ENCODE peak calls at places on chromosomes 1 and 21, in six cellular contexts. A, G, H, N, Q and C are unnamed samples.

GRCh38 chr21:37717534-37717933 is 198.7 kb downstream of the KCNJ6 start:
- DNase-seq in A (no peak), G (no peak), H (peak), N (no peak), Q (peak), C (no peak)

GRCh38 chr1:41540886-41541591 is 56.6 kb upstream of the EDN2 start:
- DNase-seq in A (no peak), G (peak), H (peak), N (no peak), Q (no peak), C (no peak)

GRCh38 chr1:50633465-50633864 is 210.2 kb upstream of the DMRTA2 start:
- DNase-seq in A (no peak), G (no peak), H (no peak), N (no peak), Q (peak), C (no peak)

GRCh38 chr1:84619383-84620093 is 45.3 kb upstream of the CTBS start:
- DNase-seq in A (peak), G (peak), H (peak), N (no peak), Q (no peak), C (no peak)

GRCh38 chr1:245272676-245273075 is 117.9 kb downstream of the KIF26B start:
- DNase-seq in A (peak), G (no peak), H (no peak), N (no peak), Q (no peak), C (no peak)

GRCh38 chr1:68963353-68963752 is 466.5 kb upstream of the DEPDC1 start:
- DNase-seq in A (no peak), G (no peak), H (no peak), N (no peak), Q (no peak), C (no peak)

GRCh38 chr1:26360051-26360806 is 6.3 kb upstream of the CRYBG2 start:
- DNase-seq in A (no peak), G (no peak), H (no peak), N (no peak), Q (peak), C (no peak)

GRCh38 chr1:192702212-192702993 is 66.5 kb downstream of the RGS13 start:
- DNase-seq in A (peak), G (no peak), H (peak), N (no peak), Q (no peak), C (no peak)

GRCh38 chr1:24364605-24364974 is 45.4 kb downstream of the GRHL3 start:
- DNase-seq in A (no peak), G (no peak), H (no peak), N (no peak), Q (no peak), C (no peak)

GRCh38 chr1:66730462-66730861 is 21.8 kb upstream of the DYNLT5 start:
- DNase-seq in A (no peak), G (no peak), H (no peak), N (no peak), Q (peak), C (peak)

GRCh38 chr1:210687582-210688279 is 359.0 kb downstream of the HHAT start:
- DNase-seq in A (no peak), G (no peak), H (no peak), N (no peak), Q (no peak), C (no peak)

DNA sequence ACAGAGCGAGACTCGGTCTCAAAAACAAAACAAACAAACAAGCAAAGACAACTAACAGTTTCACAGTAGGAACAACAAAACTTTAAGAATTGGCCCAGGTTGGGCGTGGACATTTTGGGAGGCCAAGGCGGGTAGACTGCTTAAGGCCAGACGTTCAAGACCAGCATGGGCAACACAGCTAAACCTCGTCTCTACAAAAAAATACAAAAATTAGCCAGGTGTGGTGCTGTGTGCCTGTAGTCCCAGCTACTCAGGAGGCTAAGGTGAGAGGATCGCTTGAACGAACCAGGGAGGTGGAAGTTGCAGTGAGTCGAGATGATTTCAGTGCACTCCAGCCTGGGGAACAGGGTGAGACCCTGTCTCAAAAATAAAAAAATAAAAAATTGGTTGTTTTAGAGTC is 13.5 kb downstream of the GTF2B start:
- DNase-seq in A (no peak), G (no peak), H (no peak), N (no peak), Q (no peak), C (no peak)
- H3K4me3 ChIP-seq in A (no peak), G (no peak), H (no peak), N (no peak), Q (no peak), C (no peak)

DNA sequence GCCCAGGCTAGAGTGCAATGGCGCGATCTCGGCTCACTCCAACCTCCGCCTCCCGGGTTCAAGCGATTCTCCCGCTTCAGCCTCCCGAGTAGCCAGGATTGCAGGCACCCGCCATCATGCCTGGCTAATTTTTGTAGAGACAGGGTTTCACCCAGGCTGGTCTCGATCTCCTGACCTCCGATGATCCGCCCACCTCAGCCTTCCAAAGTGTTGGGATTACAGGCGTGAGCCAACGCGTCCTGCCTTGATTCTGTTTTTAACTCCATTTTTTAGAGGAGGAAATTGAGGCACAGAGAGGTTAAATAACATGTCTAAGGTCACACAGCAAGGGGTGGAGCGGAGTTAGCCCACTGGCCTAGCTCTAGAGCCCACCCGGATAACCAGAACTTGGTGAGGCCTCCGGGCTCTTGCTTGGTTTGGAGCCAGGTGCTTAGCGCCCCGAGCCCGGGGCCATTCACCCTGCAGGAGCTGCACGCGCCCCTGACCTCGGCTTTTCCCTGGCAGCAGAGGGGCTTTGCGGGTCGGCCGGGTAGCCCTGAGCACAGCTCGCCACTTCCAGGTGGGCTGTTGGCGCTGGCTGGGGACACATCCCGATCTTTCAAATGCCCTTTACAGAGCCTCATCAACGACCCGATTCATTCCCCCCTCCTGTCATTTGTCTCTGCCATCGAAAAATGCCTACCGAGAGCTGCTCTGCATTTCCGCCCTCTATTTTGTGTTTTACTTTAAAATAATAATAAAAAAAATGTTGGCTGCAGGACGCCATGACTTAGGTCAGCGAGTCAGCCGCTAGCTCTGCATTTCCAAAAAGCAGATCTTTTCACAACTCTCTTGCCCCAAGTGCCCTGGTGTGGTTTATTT is 11.2 kb downstream of the SIM2 start:
- DNase-seq in A (no peak), G (no peak), H (no peak), N (no peak), Q (peak), C (no peak)
- H3K4me3 ChIP-seq in A (no peak), G (no peak), H (no peak), N (no peak), Q (peak), C (no peak)

GRCh38 chr1:230070321-230071208 is 3.5 kb downstream of the GALNT2 start:
- DNase-seq in A (no peak), G (no peak), H (no peak), N (no peak), Q (no peak), C (no peak)

GRCh38 chr1:230068952-230069684 is 2.1 kb downstream of the GALNT2 start:
- DNase-seq in A (no peak), G (no peak), H (peak), N (no peak), Q (no peak), C (peak)

GRCh38 chr1:230071316-230071715 is 4.3 kb downstream of the GALNT2 start:
- DNase-seq in A (no peak), G (no peak), H (no peak), N (no peak), Q (no peak), C (no peak)

GRCh38 chr1:230067871-230068814 is 1.1 kb downstream of the GALNT2 start:
- DNase-seq in A (peak), G (peak), H (peak), N (peak), Q (peak), C (no peak)

GRCh38 chr1:230069813-230070212 is 2.8 kb downstream of the GALNT2 start:
- DNase-seq in A (no peak), G (no peak), H (no peak), N (no peak), Q (no peak), C (no peak)
- H3K4me3 ChIP-seq in A (peak), G (no peak), H (no peak), N (no peak), Q (no peak), C (peak)

DNA sequence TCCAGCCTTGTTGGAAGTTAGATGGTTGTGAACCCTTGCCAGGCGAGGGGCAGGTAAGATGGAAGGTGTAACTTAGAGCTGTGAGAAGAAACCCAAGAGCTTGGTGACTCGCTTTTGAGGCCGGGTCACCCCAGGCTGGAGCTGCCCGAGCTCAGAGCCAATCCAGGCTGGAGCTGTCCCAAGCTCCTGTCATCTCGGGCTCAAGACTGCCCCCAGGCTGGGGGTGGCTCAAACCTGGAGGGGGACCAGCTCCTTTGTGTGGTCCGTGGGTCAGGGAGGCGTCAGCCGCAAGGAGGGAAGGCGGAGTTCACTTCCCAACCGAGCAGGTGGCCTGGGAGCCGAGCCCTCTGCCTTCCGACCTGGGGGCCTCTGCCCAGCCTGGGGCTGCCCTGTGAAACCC is 2.0 kb downstream of the HUNK start:
- DNase-seq in A (no peak), G (no peak), H (no peak), N (peak), Q (peak), C (no peak)
- H3K4me3 ChIP-seq in A (no peak), G (no peak), H (no peak), N (no peak), Q (peak), C (no peak)

DNA sequence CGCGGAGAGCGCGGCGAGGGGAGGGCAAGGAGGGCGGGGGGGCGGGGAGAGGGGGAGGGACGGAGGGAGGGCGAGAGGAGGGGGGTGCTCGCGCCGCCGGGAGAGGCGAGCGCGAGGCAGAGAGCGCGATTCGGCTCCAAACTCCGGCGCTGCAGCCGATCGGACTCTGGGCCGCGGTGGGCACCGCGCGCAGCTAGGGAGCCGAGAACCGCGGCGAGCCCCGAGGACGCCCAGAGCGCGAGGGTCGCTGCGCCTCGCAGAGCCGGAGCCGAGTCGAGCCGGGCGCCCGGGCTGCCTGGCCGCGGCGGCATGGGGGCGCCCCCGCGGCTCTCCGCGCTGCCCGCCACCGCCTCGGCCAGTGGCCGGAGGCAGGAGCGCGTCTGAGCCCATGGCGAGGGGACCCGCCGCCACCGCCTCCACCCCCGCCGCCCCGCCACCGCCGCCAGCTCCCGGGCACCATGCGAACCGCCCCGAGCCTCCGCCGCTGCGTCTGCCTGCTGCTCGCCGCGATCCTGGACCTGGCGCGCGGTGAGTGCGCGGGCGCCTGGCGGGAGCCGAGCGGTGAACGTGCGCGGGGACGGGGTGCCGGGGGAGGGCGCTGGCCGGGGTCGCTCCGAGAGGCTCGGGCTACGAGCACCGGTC is at the start of gene IGSF21:
- DNase-seq in A (no peak), G (no peak), H (no peak), N (no peak), Q (peak), C (no peak)
- H3K4me3 ChIP-seq in A (no peak), G (no peak), H (no peak), N (no peak), Q (peak), C (no peak)